ENCODE peak calls at places on chromosomes 2 and 18, in ten cellular contexts. V is ovary, D is H1, F is A549, Q is HepG2, M is tibial nerve, K is SK-N-SH, Z is sigmoid colon, L is stomach, G is suprapubic skin. U is an unnamed sample.

GRCh38 chr2:6068441-6068935 is 376.3 kb downstream of the SOX11 start:
- DNase-seq in V (no peak), D (no peak), M (no peak), L (no peak), Z (no peak), G (no peak), K (no peak), Q (no peak), F (no peak), U (no peak)

GRCh38 chr18:25019946-25020345 is 332.0 kb downstream of the ZNF521 start:
- DNase-seq in M (no peak), L (no peak), Q (no peak), V (no peak), F (no peak), K (no peak), D (no peak), Z (no peak), G (no peak), U (no peak)

GRCh38 chr2:180728928-180729559 is 251.4 kb upstream of the UBE2E3 start:
- DNase-seq in F (peak), D (no peak), M (no peak), Z (no peak), Q (no peak), L (no peak), K (no peak), G (no peak), V (no peak), U (no peak)

GRCh38 chr2:235807347-235807746 is 313.5 kb downstream of the AGAP1 start:
- DNase-seq in V (no peak), G (no peak), M (no peak), K (no peak), L (no peak), Q (no peak), D (peak), F (no peak), Z (no peak), U (no peak)

GRCh38 chr18:21702602-21703001 is 2.0 kb downstream of the ABHD3 start:
- DNase-seq in G (no peak), K (no peak), Z (no peak), M (no peak), V (no peak), L (no peak), D (no peak), Q (no peak), F (no peak), U (no peak)

GRCh38 chr2:159712929-159713575 is 746 bp downstream of the MARCHF7 start:
- DNase-seq in L (no peak), M (no peak), D (no peak), V (no peak), K (no peak), Z (no peak), G (no peak), F (peak), Q (peak), U (no peak)

GRCh38 chr2:655626-656025 is 21.6 kb downstream of the TMEM18 start:
- DNase-seq in G (no peak), D (peak), F (no peak), V (no peak), Z (no peak), M (no peak), K (no peak), L (no peak), Q (no peak), U (no peak)

GRCh38 chr2:16167471-16168426 is 227.4 kb downstream of the MYCN start:
- DNase-seq in Z (no peak), Q (no peak), K (no peak), F (no peak), D (peak), L (no peak), G (no peak), M (no peak), V (no peak), U (no peak)

GRCh38 chr2:119996148-119996547 is 16.7 kb upstream of the EPB41L5 start:
- DNase-seq in K (no peak), V (no peak), G (no peak), Q (peak), F (no peak), Z (no peak), D (no peak), M (no peak), L (no peak), U (no peak)

GRCh38 chr2:208266641-208267335 is 733 bp downstream of the PIKFYVE start:
- DNase-seq in M (no peak), G (no peak), D (no peak), F (no peak), Q (no peak), Z (no peak), L (no peak), K (no peak), V (no peak), U (no peak)

GRCh38 chr2:236210536-236210935 is 42.4 kb upstream of the GBX2 start:
- DNase-seq in D (no peak), L (no peak), M (no peak), V (no peak), Q (no peak), K (no peak), G (no peak), F (no peak), Z (no peak), U (no peak)

GRCh38 chr18:51447351-51447896 is 249.9 kb upstream of the MEX3C start:
- DNase-seq in D (peak), L (no peak), Q (no peak), F (no peak), K (no peak), Z (no peak), G (no peak), M (no peak), V (no peak), U (peak)

GRCh38 chr18:42414756-42415454 is 459.9 kb downstream of the PIK3C3 start:
- DNase-seq in G (no peak), F (no peak), V (peak), M (no peak), L (no peak), K (no peak), D (no peak), Z (no peak), Q (no peak), U (no peak)

GRCh38 chr2:36356199-36356989 is 816 bp downstream of the CRIM1 start:
- DNase-seq in V (peak), L (peak), D (peak), Z (peak), K (peak), F (no peak), G (peak), Q (no peak), M (peak), U (peak)

GRCh38 chr2:144102386-144102785 is 417.5 kb downstream of the ZEB2 start:
- DNase-seq in D (no peak), M (no peak), L (no peak), V (no peak), F (no peak), Q (no peak), G (no peak), Z (no peak), K (no peak), U (no peak)
- TF ChIP-seq EP300 in D (no peak), M (no peak), L (no peak), V (no peak), F (no peak), Q (no peak), G (no peak), Z (no peak), K (no peak), U (no peak)

GRCh38 chr18:63141777-63142176 is 177.8 kb downstream of the BCL2 start:
- DNase-seq in Z (no peak), M (no peak), F (no peak), L (no peak), D (no peak), Q (no peak), V (no peak), K (peak), G (no peak), U (peak)
- TF ChIP-seq EP300 in Z (no peak), M (no peak), F (no peak), L (no peak), D (no peak), Q (no peak), V (no peak), K (peak), G (no peak), U (no peak)

DNA sequence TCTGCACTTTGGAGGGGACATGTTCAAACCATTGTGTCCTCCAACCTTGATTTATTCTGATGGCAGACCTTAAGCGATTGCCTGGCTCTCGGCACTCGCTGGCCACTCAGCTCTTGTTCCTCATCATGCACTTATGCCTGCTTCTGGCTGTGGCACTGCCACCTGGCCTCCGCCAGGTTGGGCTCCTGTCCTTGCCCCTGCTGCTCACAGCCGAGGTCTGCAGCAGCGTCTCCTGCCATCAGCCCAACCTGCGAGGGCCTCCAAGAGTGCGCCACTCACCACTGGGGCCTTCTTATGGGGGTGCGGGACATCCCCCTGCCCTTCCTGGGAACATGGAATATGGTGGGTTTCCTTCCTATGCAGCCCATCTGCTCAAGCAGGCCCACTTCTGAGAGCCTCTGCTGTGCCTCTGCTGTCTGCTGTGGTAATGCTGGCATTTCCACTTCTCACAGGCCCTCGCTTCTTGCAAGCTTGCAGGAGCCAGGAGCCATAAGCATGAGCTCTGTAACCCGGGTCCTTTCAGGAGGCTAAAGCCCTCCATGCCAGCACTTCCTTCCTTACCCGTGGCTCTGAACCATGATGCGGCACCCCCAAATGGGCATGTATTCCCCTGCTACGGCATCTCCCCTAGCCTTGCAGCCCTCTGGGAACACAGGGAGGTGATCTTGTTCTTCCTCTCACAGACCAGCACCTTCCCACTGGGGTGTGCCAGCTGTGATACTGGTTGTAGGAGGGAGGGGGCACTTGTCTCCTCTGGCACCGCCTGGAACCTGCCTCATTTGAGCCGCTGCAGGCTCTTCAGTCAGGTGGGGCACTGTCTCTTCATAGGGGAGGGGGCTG is 58.6 kb upstream of the HS6ST1 start:
- DNase-seq in Q (no peak), F (no peak), L (peak), M (no peak), G (no peak), D (peak), K (no peak), Z (peak), V (no peak), U (peak)
- TF ChIP-seq EP300 in Q (no peak), F (no peak), L (no peak), M (no peak), G (no peak), D (no peak), K (no peak), Z (no peak), V (no peak), U (no peak)

DNA sequence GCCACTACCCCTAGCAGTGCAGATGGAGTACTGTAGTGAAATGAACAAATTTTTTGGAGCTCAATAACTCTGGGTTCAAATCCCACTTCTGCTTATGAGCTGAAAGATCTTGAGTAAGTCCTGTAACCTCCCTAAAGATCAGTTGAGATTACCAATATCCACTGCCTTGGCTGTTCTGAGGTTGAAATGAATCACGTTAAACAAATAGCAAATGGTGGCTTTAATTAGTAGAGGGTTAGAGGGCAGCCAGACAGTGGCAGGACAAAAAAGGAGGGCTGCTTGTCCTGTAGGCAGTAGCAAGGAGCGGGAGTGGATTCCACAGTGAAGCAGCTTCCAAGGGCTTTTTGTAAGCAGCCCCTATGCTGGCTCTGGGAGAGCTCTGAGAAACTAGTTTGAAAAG is 123.7 kb upstream of the LGALSL start:
- DNase-seq in V (no peak), M (no peak), K (no peak), G (no peak), Z (no peak), Q (no peak), L (no peak), D (no peak), F (no peak), U (no peak)
- TF ChIP-seq EP300 in V (no peak), M (no peak), K (no peak), G (no peak), Z (no peak), Q (no peak), L (no peak), D (no peak), F (no peak), U (no peak)

GRCh38 chr2:161796192-161796591 is 172.0 kb downstream of the SLC4A10 start:
- DNase-seq in D (no peak), F (no peak), Q (peak), K (no peak), M (peak), G (peak), L (no peak), V (no peak), Z (no peak), U (no peak)
- TF ChIP-seq EP300 in D (no peak), F (no peak), Q (no peak), K (no peak), M (no peak), G (no peak), L (no peak), V (no peak), Z (no peak), U (no peak)

DNA sequence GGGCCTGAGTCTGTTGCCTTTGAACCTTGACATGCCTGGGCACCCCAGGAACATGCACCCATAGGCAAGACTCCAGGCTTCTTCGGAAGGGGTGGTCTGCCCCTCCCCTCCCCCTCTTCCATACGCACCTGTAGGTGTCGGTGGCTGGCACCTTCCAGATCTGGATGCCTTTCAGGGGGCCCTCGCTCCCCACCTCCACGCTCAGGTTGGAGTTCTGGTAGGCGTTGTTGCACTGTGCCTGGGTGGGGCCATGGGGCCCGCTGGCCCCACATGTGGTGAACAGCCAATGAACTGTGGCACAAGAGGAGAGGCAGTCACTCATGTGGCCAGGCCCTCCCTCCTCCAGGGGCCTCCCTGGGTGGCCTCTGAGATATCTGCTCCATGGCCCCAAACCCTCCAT is 135.8 kb downstream of the CLIP4 start:
- DNase-seq in F (no peak), M (no peak), G (no peak), L (no peak), Z (no peak), D (no peak), V (no peak), K (no peak), Q (no peak), U (no peak)
- TF ChIP-seq EP300 in F (no peak), M (no peak), G (no peak), L (no peak), Z (no peak), D (no peak), V (no peak), K (no peak), Q (no peak), U (no peak)

GRCh38 chr2:238226698-238227586 is 12.9 kb downstream of the HES6 start:
- DNase-seq in K (no peak), D (no peak), L (no peak), M (no peak), F (no peak), G (no peak), V (no peak), Q (no peak), Z (no peak), U (no peak)
- TF ChIP-seq EP300 in K (no peak), D (no peak), L (no peak), M (no peak), F (no peak), G (no peak), V (no peak), Q (no peak), Z (no peak), U (no peak)

DNA sequence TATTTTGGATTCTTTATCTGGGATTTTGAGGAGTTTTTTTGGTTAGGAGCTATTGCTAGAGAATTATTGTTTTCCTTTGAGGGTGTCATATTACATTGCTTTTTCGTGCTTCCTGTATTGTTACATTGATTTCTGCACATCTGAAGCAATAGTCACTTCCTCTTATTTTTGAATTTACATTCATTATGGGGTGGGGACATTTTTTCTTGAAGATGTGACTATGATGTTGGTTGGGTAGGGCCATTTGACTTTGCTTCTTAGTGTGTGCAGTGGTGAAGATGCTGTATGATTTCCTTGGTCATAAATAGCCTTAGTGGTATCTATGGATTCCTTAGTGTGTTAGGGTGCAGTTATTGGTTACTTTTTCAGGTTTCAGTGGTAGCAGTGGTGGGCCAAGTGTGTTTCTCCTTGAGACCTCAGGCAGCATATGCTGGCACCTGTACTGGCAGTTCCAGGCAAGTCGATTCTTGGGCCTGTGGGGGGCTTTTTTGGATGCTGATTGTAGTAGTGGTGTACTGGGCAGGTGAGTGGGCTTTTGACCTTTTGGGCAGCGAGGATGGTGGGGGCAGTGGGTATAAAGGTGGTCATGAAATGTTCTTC is 61.8 kb downstream of the ARHGAP25 start:
- DNase-seq in F (no peak), Q (no peak), G (no peak), M (no peak), L (no peak), K (no peak), V (no peak), Z (no peak), D (no peak), U (no peak)
- TF ChIP-seq EP300 in F (no peak), Q (no peak), G (no peak), M (no peak), L (no peak), K (no peak), V (no peak), Z (no peak), D (no peak), U (no peak)

GRCh38 chr18:12376718-12377555 is at the start of gene AFG3L2:
- DNase-seq in Z (peak), L (peak), M (peak), D (peak), F (peak), K (peak), V (peak), G (peak), Q (peak), U (peak)

GRCh38 chr18:12377556-12378553 is 828 bp upstream of the AFG3L2 start:
- DNase-seq in F (peak), Q (no peak), Z (no peak), M (no peak), L (no peak), G (no peak), K (no peak), D (no peak), V (no peak), U (no peak)

GRCh38 chr18:12373771-12374116 is 3.3 kb downstream of the AFG3L2 start:
- DNase-seq in Q (no peak), M (no peak), F (no peak), L (no peak), G (no peak), Z (no peak), D (no peak), V (no peak), K (no peak), U (no peak)

GRCh38 chr18:12374398-12374797 is 2.6 kb downstream of the AFG3L2 start:
- DNase-seq in M (no peak), G (no peak), Q (no peak), L (no peak), F (no peak), D (no peak), Z (no peak), K (no peak), V (no peak), U (no peak)

DNA sequence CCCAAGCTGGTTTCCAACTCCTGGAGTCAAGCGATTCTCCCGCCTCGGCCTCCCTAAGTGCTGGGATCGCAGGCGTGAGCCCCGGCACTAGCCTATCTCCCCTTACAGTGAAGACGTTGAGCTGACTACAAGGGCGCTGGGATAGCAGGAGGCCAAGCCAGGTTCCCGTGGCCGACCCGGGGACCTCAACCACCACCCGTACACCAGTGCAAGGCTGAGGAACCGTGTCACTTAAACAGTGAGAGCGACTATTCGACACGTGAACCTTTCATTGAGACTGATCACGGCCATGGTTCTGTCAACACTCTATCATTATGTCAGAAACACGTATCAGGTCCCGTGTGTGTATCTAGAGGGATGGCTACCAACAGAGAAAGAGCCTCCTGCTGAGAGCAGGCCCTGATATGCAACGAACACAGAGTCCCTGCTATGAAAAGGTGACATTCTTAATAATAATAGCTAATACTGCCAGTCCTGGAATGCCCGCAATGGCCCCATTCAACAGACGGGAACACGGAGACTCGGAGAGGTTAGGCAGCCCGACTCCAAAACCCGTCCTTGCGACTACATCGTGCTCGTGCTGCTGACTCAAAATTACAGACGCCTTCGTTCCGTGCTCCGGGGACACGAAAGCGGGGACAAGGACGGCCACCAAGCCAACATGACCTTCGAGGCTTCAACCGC is 851 bp downstream of the AFG3L2 start:
- DNase-seq in Z (peak), F (no peak), K (peak), G (peak), M (no peak), D (no peak), V (peak), Q (peak), L (peak), U (peak)
- TF ChIP-seq EP300 in Z (no peak), F (no peak), K (no peak), G (no peak), M (no peak), D (no peak), V (no peak), Q (no peak), L (no peak), U (no peak)

GRCh38 chr2:46042207-46042637 is 255.0 kb upstream of the EPAS1 start:
- DNase-seq in M (no peak), Q (peak), Z (no peak), L (peak), F (no peak), G (no peak), D (no peak), K (no peak), V (no peak), U (no peak)
- TF ChIP-seq EP300 in M (no peak), Q (peak), Z (no peak), L (no peak), F (no peak), G (no peak), D (no peak), K (no peak), V (no peak), U (no peak)